ENCODE peak calls at places on chromosomes 13 and 19, in five cellular contexts. C, Z, J, I and W are unnamed samples.

GRCh38 chr19:447816-448546 is 12.9 kb downstream of the SHC2 start:
- DNase-seq in C (no peak), Z (no peak), I (no peak), J (no peak), W (no peak)

GRCh38 chr19:18898081-18898532 is 2.1 kb upstream of the CERS1 start:
- DNase-seq in J (no peak), C (no peak), I (no peak), Z (no peak), W (no peak)

GRCh38 chr19:37654525-37654832 is 786 bp downstream of the ZFP30 start:
- DNase-seq in C (no peak), Z (no peak), I (no peak), J (peak; percentile 49), W (no peak)

GRCh38 chr19:51830263-51830662 is 35.3 kb downstream of the FPR3 start:
- DNase-seq in J (no peak), Z (no peak), C (no peak), I (no peak), W (no peak)

GRCh38 chr13:74575729-74576125 is 441.5 kb upstream of the KLF12 start:
- DNase-seq in J (peak; percentile 5), Z (peak; percentile 70), I (peak; percentile 92), C (no peak), W (peak; percentile 63)

GRCh38 chr19:14830702-14831101 is 4.3 kb downstream of the OR7A5 start:
- DNase-seq in C (no peak), J (no peak), I (no peak), Z (no peak), W (no peak)

GRCh38 chr13:42728507-42729180 is 52.7 kb upstream of the FAM216B start:
- DNase-seq in Z (no peak), J (no peak), I (no peak), C (no peak), W (no peak)

GRCh38 chr13:108425056-108425455 is 155.5 kb downstream of the TNFSF13B start:
- DNase-seq in I (no peak), C (no peak), Z (no peak), J (no peak), W (no peak)

GRCh38 chr19:31339405-31339804 is 9.8 kb downstream of the TSHZ3 start:
- DNase-seq in Z (no peak), C (no peak), J (no peak), I (no peak), W (no peak)

GRCh38 chr13:75721307-75721706 is 85.2 kb downstream of the LMO7 start:
- DNase-seq in J (no peak), Z (no peak), C (no peak), I (no peak), W (no peak)

GRCh38 chr19:55658846-55659459 is 4.1 kb downstream of the U2AF2 start:
- DNase-seq in J (no peak), C (no peak), I (no peak), Z (peak; percentile 27), W (no peak)

GRCh38 chr19:15195987-15196682 is 4.7 kb downstream of the NOTCH3 start:
- DNase-seq in I (no peak), Z (no peak), J (no peak), C (peak; percentile 73), W (peak; percentile 90)

GRCh38 chr13:41588899-41589298 is 131.5 kb downstream of the RGCC start:
- DNase-seq in Z (no peak), I (no peak), C (peak; percentile 8), J (peak; percentile 35), W (no peak)

GRCh38 chr19:16326401-16327130 is 1.9 kb downstream of the KLF2 start:
- DNase-seq in Z (peak; percentile 56), J (no peak), I (peak; percentile 50), C (no peak), W (peak; percentile 63)

GRCh38 chr13:104385409-104385808 is 1319.2 kb upstream of the SLC10A2 start:
- DNase-seq in I (no peak), J (no peak), C (no peak), Z (no peak), W (no peak)

GRCh38 chr19:13014101-13014920 is 19.0 kb downstream of the NFIX start:
- DNase-seq in Z (peak; percentile 70), C (no peak), J (no peak), I (no peak), W (no peak)

GRCh38 chr19:13014921-13015280 is 19.6 kb downstream of the NFIX start:
- DNase-seq in J (no peak), Z (no peak), I (no peak), C (no peak), W (no peak)

GRCh38 chr19:13016245-13016627 is 21.0 kb downstream of the NFIX start:
- DNase-seq in C (no peak), I (no peak), Z (no peak), J (no peak), W (no peak)

GRCh38 chr19:13016628-13017305 is 21.5 kb downstream of the NFIX start:
- DNase-seq in J (no peak), Z (no peak), C (no peak), I (no peak), W (no peak)

GRCh38 chr19:13015361-13016231 is 20.3 kb downstream of the NFIX start:
- DNase-seq in C (no peak), J (no peak), I (no peak), Z (no peak), W (no peak)
- H3K4me1 ChIP-seq in C (peaks cover 16% of the 10 kb centered on the region), J (no peaks in the 10 kb centered on the region), I (peaks cover 52% of the 10 kb centered on the region), Z (peaks cover 47% of the 10 kb centered on the region), W (peaks cover 97% of the 10 kb centered on the region)

GRCh38 chr19:8321067-8321759 is at the start of the genes NDUFA7 and RPS28:
- DNase-seq in I (peak; percentile 98), C (peak; percentile 86), Z (peak; percentile 98), J (peak; percentile 50), W (peak; percentile 98)
- TF ChIP-seq CTCF in I (peak; percentile 35), C (no peak), Z (peak; percentile 62), J (no peak), W (peak; percentile 40)

DNA sequence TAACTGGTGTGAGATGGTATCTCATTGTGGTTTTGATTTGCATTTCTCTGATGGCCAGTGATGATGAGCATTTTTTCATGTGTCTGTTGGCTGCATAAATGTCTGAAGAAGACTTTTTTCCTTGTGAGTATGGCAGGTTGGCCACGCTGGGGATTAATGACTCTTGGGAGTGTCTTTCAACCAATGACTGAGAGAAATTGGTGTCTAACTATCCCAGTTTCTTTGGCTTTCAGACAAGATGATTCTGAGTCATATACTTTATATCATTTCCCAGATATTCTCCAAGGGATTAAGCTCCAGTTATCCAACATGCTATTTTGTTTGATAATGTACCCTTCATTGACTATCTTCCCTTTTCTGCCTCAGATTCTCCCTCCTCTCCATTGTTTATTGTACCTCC is 35.5 kb upstream of the CSNK1A1L start:
- DNase-seq in Z (no peak), C (no peak), I (no peak), J (no peak), W (no peak)
- H3K4me3 ChIP-seq in Z (no peak overlapping the region), C (no peak overlapping the region), I (no peak overlapping the region), J (no peak overlapping the region), W (no peak overlapping the region)

GRCh38 chr13:98216135-98216565 is 39.1 kb upstream of the RNF113B start:
- DNase-seq in J (peak; percentile 13), Z (peak; percentile 55), C (peak; percentile 33), I (peak; percentile 63), W (no peak)
- H3K4me1 ChIP-seq in J (no peaks in the 10 kb centered on the region), Z (peaks cover 7% of the 10 kb centered on the region), C (peaks cover 27% of the 10 kb centered on the region), I (peaks cover 8% of the 10 kb centered on the region), W (peaks cover 53% of the 10 kb centered on the region)

GRCh38 chr19:30227661-30228112 is 144.5 kb upstream of the ZNF536 start:
- DNase-seq in Z (no peak), I (peak; percentile 63), C (peak; percentile 13), J (peak; percentile 89), W (peak; percentile 57)
- TF ChIP-seq CTCF in Z (no peak), I (peak; percentile 72), C (peak; percentile 10), J (peak; percentile 72), W (peak; percentile 59)

DNA sequence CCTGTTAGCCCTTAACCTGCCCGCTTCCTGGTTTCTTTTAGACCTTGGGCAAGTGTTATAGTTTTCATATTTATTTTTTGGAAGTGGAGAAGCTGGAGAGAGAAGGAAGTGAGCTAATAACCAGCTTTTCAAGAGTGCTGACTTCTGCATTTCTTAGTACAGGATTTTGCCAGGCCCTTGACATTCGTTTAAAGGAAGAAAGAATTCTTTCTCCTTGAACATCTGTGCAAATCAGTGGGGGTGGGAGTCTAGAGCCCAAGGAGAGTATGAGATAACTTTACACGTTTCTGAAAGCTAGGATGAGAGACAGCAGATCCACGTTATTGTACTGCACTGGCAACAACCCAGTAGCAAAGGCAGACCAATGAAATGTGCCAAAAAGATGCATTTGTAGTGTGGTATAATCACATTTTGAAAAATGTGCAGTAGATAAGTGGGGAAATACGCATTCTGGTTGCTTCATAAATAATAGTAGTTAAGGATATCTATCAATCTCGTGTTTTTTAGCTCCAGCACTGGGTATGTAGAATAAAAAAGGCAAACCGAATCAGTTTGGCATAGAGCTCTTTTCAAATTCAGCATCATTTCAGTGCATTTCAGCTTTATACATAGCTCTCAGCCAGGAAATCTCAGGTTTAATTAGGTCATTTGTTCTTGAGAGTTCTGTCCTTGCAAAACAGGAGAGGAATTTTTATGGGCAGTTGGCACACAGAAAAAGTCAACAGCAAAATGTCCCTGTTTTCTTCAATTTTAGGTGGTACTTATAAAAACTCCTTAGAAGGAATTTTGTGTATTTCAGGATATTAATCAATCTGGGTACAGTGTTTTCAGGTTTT is 4.3 kb downstream of the RNF113B start:
- DNase-seq in I (no peak), Z (no peak), J (no peak), C (no peak), W (no peak)
- H3K4me3 ChIP-seq in I (no peak overlapping the region), Z (no peak overlapping the region), J (no peak overlapping the region), C (no peak overlapping the region), W (no peak overlapping the region)